ENCODE peak calls at places on chromosomes 6 and 20, in ten cellular contexts. M, R, V, D, I, H, J, A, N and K are unnamed samples. For H3K4me1, the result is how much of the 10 kb centered on the place peaks cover.

GRCh38 chr6:14924126-14925024 is 321.5 kb upstream of the JARID2 start:
- DNase-seq in I (peak), N (no peak), V (no peak), A (no peak), H (peak), D (no peak), J (peak), R (no peak), M (no peak), K (no peak)

GRCh38 chr6:56724455-56724854 is 81.8 kb upstream of the DST start:
- DNase-seq in V (no peak), N (no peak), R (no peak), D (no peak), A (no peak), H (no peak), M (no peak), I (peak), J (no peak), K (no peak)

GRCh38 chr6:157881375-157881774 is 58.3 kb downstream of the SNX9 start:
- DNase-seq in A (no peak), N (no peak), I (no peak), R (no peak), H (no peak), V (no peak), J (no peak), D (no peak), M (no peak), K (no peak)

GRCh38 chr20:61560361-61560853 is 308.3 kb downstream of the CDH4 start:
- DNase-seq in M (no peak), N (no peak), H (peak), A (no peak), R (peak), V (no peak), J (no peak), D (peak), I (no peak), K (peak)

GRCh38 chr20:32823078-32823477 is 3.3 kb downstream of the MAPRE1 start:
- DNase-seq in I (peak), D (no peak), J (no peak), V (no peak), A (no peak), M (no peak), H (peak), N (no peak), R (no peak), K (no peak)

GRCh38 chr6:130975325-130975724 is 87.7 kb downstream of the EPB41L2 start:
- DNase-seq in A (no peak), V (no peak), R (no peak), N (no peak), M (no peak), D (no peak), I (no peak), J (no peak), H (no peak), K (no peak)

GRCh38 chr6:89794324-89794723 is 25.3 kb downstream of the MDN1 start:
- DNase-seq in D (no peak), V (no peak), H (no peak), J (no peak), M (no peak), N (no peak), A (no peak), R (no peak), I (no peak), K (no peak)

GRCh38 chr6:149049230-149049629 is 268.3 kb upstream of the TAB2 start:
- DNase-seq in N (no peak), A (no peak), J (no peak), I (no peak), M (no peak), H (no peak), D (no peak), V (no peak), R (no peak), K (no peak)

GRCh38 chr6:144353871-144354314 is 68.8 kb downstream of the UTRN start:
- DNase-seq in N (no peak), J (no peak), I (no peak), H (no peak), D (no peak), V (no peak), A (no peak), M (no peak), R (no peak), K (no peak)

GRCh38 chr6:147906361-147906760 is 397.9 kb downstream of the SAMD5 start:
- DNase-seq in M (no peak), I (peak), H (no peak), R (no peak), D (no peak), N (no peak), V (no peak), J (no peak), A (no peak), K (no peak)

GRCh38 chr6:136077834-136078576 is 172.1 kb downstream of the MTFR2 start:
- DNase-seq in M (peak), R (no peak), D (no peak), H (no peak), N (no peak), I (peak), J (no peak), V (no peak), A (no peak), K (no peak)

GRCh38 chr6:157143171-157143884 is 180.0 kb downstream of the TMEM242 start:
- DNase-seq in V (no peak), H (no peak), D (no peak), N (peak), R (no peak), J (peak), M (peak), A (no peak), I (peak), K (no peak)

GRCh38 chr6:46062312-46062711 is 46.7 kb upstream of the CLIC5 start:
- DNase-seq in I (no peak), D (peak), V (peak), M (no peak), A (no peak), J (no peak), H (peak), R (no peak), N (no peak), K (no peak)

GRCh38 chr6:167789358-167789757 is 37.4 kb upstream of the AFDN start:
- DNase-seq in R (no peak), I (no peak), V (no peak), N (no peak), M (no peak), H (no peak), A (peak), J (no peak), D (no peak), K (peak)
- H3K4me3 ChIP-seq in R (no peak), I (no peak), V (no peak), N (no peak), M (no peak), H (no peak), A (no peak), J (no peak), D (no peak), K (no peak)

GRCh38 chr6:42401605-42401935 is 50.2 kb downstream of the TRERF1 start:
- DNase-seq in M (no peak), N (no peak), J (no peak), A (no peak), R (no peak), D (peak), I (no peak), H (no peak), V (no peak), K (no peak)
- H3K4me1 ChIP-seq in M (half or more), N (under half), J (under half), A (half or more), R (under half), D (under half), I (under half), H (under half), V (under half), K (under half)

DNA sequence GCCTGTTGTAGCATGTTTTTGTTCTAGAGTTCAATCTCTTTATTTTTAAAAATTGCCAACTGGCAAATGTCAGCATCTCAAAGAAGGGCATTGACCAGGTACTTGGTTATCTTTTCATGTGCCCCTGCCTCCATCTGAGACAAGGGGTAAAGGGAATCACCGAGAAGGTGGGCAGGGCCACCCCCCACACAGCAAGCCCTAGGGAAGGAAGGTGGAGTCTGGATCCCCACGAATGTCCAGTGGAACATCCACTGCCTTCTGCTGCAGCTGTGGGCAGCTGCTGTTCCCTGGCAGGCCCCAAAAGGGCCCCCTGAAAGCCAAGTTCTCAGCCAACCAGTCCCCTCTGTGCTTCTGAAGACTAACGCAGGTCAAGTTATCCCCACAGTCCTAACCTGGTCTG is 253.9 kb downstream of the MAFB start:
- DNase-seq in I (no peak), N (no peak), M (no peak), J (no peak), D (no peak), H (no peak), R (no peak), A (no peak), V (no peak), K (no peak)
- H3K4me3 ChIP-seq in I (no peak), N (no peak), M (no peak), J (no peak), D (no peak), H (no peak), R (no peak), A (no peak), V (no peak), K (no peak)

DNA sequence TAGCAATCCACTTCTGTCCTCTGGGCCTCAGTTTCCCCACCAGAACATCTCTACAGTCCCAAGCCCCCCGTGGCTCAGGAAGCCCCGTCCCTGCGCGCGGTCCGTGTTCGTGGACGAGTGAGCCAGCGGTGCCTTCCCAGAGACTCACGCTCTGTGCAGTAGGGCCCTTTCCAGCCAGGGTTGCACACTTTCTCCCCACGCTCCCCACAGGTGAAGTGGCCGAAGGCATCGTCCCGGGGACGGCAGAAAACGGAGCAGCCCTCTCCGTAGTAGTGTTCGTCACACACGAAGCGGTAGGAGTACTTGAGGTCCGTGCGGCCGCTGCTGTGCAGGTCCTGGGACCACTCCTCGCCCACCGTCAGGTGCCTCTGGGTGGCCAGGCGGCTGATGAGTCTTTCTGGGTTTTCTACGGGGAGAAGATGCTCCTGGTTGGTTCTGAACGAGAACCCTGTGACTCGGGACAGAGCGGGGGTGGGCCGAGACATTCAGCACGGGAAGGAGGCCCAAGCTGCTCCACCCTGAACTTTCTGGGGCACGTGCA is 2.7 kb downstream of the DLL1 start:
- DNase-seq in R (no peak), D (no peak), J (peak), A (peak), N (no peak), I (no peak), M (no peak), V (no peak), H (no peak), K (no peak)
- H3K4me1 ChIP-seq in R (under half), D (under half), J (under half), A (half or more), N (under half), I (under half), M (half or more), V (under half), H (under half), K (under half)